ENCODE peak calls at places on chromosomes 1 and 21, in six cellular contexts. J, R, Z, W, T and N are unnamed samples. For H3K36me3, the result is how much of the 10 kb centered on the place peaks cover.

GRCh38 chr21:38990424-38990794 is 184.7 kb downstream of the ETS2 start:
- DNase-seq in J (no peak), R (no peak), Z (peak), W (no peak), T (no peak), N (no peak)

GRCh38 chr21:35840197-35840799 is 220.0 kb downstream of the SETD4 start:
- DNase-seq in J (no peak), R (peak), Z (peak), W (peak), T (peak), N (peak)

GRCh38 chr1:175168782-175169181 is 23.8 kb downstream of the KIAA0040 start:
- DNase-seq in J (no peak), R (no peak), Z (no peak), W (no peak), T (no peak), N (no peak)

GRCh38 chr1:83791821-83792437 is 207.0 kb downstream of the TTLL7 start:
- DNase-seq in J (no peak), R (no peak), Z (no peak), W (no peak), T (no peak), N (peak)

GRCh38 chr1:222798111-222798510 is 16.7 kb upstream of the DISP1 start:
- DNase-seq in J (no peak), R (no peak), Z (no peak), W (no peak), T (no peak), N (peak)

GRCh38 chr1:83901547-83902155 is 97.3 kb downstream of the TTLL7 start:
- DNase-seq in J (no peak), R (no peak), Z (no peak), W (no peak), T (no peak), N (peak)

GRCh38 chr1:156808186-156809030 is 8.2 kb downstream of the SH2D2A start:
- DNase-seq in J (no peak), R (no peak), Z (no peak), W (no peak), T (no peak), N (no peak)

GRCh38 chr1:65762081-65762862 is 30.4 kb upstream of the PDE4B start:
- DNase-seq in J (no peak), R (no peak), Z (no peak), W (no peak), T (no peak), N (no peak)

GRCh38 chr1:24737368-24738117 is 7.7 kb upstream of the CLIC4 start:
- DNase-seq in J (no peak), R (no peak), Z (no peak), W (no peak), T (no peak), N (no peak)

GRCh38 chr21:31945116-31945515 is 72.3 kb downstream of the HUNK start:
- DNase-seq in J (no peak), R (no peak), Z (no peak), W (no peak), T (no peak), N (no peak)

GRCh38 chr1:206736878-206737728 is 33.5 kb upstream of the IL19 start:
- DNase-seq in J (no peak), R (no peak), Z (no peak), W (no peak), T (no peak), N (no peak)

GRCh38 chr1:85581802-85582686 is 1.5 kb downstream of the CCN1 start:
- DNase-seq in J (peak), R (peak), Z (peak), W (peak), T (peak), N (peak)

GRCh38 chr1:243396876-243397275 is 141.0 kb downstream of the SDCCAG8 start:
- DNase-seq in J (no peak), R (no peak), Z (no peak), W (no peak), T (peak), N (no peak)

GRCh38 chr1:43531453-43531905 is 796 bp downstream of the PTPRF start:
- DNase-seq in J (no peak), R (peak), Z (peak), W (no peak), T (no peak), N (no peak)

GRCh38 chr1:223708001-223708359 is 4.4 kb upstream of the CAPN2 start:
- DNase-seq in J (no peak), R (no peak), Z (no peak), W (no peak), T (no peak), N (no peak)

GRCh38 chr21:41620982-41621381 is 113.0 kb upstream of the TMPRSS2 start:
- DNase-seq in J (no peak), R (no peak), Z (no peak), W (no peak), T (no peak), N (no peak)

GRCh38 chr1:71561729-71562128 is 480.9 kb upstream of the ZRANB2 start:
- DNase-seq in J (no peak), R (no peak), Z (no peak), W (no peak), T (no peak), N (peak)

GRCh38 chr1:58993403-58993802 is 209.6 kb upstream of the JUN start:
- DNase-seq in J (no peak), R (no peak), Z (no peak), W (no peak), T (no peak), N (no peak)

GRCh38 chr1:84997667-84998600 is 1.0 kb upstream of the MCOLN2 start:
- DNase-seq in J (no peak), R (no peak), Z (peak), W (no peak), T (no peak), N (peak)

GRCh38 chr1:172775598-172776570 is 117.0 kb downstream of the FASLG start:
- DNase-seq in J (no peak), R (no peak), Z (no peak), W (no peak), T (no peak), N (no peak)

GRCh38 chr1:6348511-6349191 is 44.9 kb downstream of the ACOT7 start:
- DNase-seq in J (peak), R (no peak), Z (no peak), W (peak), T (no peak), N (peak)

GRCh38 chr21:15192243-15192642 is 127.4 kb upstream of the NRIP1 start:
- DNase-seq in J (no peak), R (no peak), Z (no peak), W (no peak), T (peak), N (no peak)

GRCh38 chr1:153667439-153667838 is 3.4 kb downstream of the ILF2 start:
- DNase-seq in J (no peak), R (no peak), Z (no peak), W (no peak), T (no peak), N (no peak)
- H3K36me3 ChIP-seq in J (under half), R (under half), Z (half or more), W (under half), T (half or more), N (half or more)

DNA sequence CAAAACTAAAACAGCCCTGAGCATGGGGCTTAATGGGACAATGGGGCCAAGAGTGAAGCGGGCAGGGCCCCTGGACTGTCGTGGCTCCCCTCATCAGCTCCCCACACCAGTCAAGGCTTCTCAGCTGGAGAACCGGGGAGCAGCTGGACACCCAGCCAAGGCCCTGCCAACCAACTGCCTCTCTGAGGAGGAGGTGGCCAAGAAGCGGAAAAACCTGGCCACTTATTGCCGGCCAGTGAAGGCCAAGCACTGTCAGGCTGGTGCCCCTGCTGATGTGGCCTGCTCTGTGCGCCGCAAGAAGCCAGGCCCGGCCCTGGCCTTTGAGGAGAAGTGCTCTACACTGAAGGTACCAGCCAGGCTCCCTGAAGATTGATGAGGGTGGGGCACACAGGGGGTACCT is 2.5 kb upstream of the CYB561D1 start:
- DNase-seq in J (no peak), R (no peak), Z (no peak), W (no peak), T (no peak), N (no peak)
- H3K36me3 ChIP-seq in J (under half), R (under half), Z (under half), W (under half), T (under half), N (under half)

GRCh38 chr1:39046811-39047210 is 20.7 kb downstream of the NDUFS5 start:
- DNase-seq in J (no peak), R (no peak), Z (no peak), W (no peak), T (peak), N (no peak)

GRCh38 chr1:39047374-39048229 is 21.5 kb downstream of the NDUFS5 start:
- DNase-seq in J (peak), R (peak), Z (no peak), W (no peak), T (peak), N (peak)

GRCh38 chr1:39045231-39045630 is 19.1 kb downstream of the NDUFS5 start:
- DNase-seq in J (no peak), R (no peak), Z (no peak), W (no peak), T (no peak), N (no peak)

GRCh38 chr1:39043513-39043912 is 17.4 kb downstream of the NDUFS5 start:
- DNase-seq in J (no peak), R (no peak), Z (no peak), W (no peak), T (no peak), N (no peak)

GRCh38 chr1:39044762-39045161 is 18.6 kb downstream of the NDUFS5 start:
- DNase-seq in J (no peak), R (no peak), Z (no peak), W (no peak), T (no peak), N (no peak)
- H3K36me3 ChIP-seq in J (under half), R (under half), Z (under half), W (under half), T (half or more), N (under half)

GRCh38 chr1:15210651-15211390 is 36.2 kb upstream of the FHAD1 start:
- DNase-seq in J (peak), R (no peak), Z (no peak), W (no peak), T (no peak), N (no peak)
- H3K36me3 ChIP-seq in J (under half), R (under half), Z (under half), W (under half), T (under half), N (under half)

GRCh38 chr1:246659594-246660140 is 64.5 kb upstream of the SCCPDH start:
- DNase-seq in J (no peak), R (no peak), Z (no peak), W (no peak), T (no peak), N (no peak)
- H3K36me3 ChIP-seq in J (under half), R (under half), Z (under half), W (under half), T (half or more), N (under half)

DNA sequence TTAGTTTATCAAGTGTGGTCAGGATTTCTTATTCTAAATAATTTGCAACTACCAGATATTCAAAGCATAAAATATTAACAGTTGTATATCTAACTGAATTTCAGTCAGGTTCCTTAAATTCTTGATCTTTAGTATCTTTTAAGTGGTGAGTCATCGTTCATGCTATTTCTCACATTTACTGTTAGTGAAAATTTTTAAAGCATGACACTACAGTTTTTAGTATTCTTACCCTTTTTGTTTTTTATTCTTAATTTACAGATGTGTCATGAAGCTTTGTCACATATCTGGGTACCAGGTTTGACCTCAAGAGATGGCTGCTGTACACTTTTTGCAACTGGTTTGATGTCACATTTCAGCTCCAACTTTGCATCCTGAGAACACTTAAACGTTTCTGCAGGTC is 12.7 kb downstream of the AKIRIN1 start:
- DNase-seq in J (no peak), R (no peak), Z (no peak), W (no peak), T (no peak), N (peak)
- H3K36me3 ChIP-seq in J (under half), R (under half), Z (half or more), W (under half), T (half or more), N (half or more)

DNA sequence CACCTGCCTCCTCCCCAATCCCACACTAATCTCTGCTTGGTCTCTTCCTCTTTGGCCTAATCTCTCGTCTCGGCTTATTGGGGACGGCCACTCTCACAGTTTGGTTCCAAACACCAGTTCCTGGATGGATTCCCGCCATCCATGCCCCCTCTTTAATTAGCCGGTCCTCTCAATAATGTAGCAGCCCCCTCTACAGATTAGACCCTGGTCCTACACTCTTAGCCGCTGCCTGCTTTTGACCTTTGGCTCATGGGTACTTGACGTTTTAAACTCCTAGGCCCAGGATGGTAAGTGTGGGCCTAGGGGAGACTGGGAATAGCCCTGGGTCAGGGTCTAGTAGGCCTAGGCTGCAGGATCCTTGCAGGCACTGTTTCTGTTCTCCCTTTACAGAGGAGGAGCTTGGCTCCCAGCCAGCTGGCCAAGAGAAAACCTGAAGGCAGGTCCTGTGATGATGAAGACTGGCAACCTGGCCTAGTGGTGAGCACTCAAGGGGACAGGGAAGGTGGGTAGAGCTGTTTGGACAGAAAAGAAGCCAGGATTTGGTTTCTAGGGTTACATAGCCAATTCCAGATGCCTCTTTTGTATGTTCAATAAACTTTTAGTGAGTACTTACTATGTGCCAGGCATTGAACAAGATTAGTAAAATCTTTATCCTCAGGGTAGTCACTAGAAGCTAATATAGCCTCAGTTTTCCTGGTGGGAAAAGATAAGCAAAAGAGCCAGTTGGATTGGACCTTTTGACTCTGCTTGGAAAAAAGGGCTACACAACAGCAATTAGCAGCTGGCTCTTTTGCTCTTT is 758 bp downstream of the RAD54L start:
- DNase-seq in J (peak), R (peak), Z (peak), W (no peak), T (peak), N (no peak)
- H3K36me3 ChIP-seq in J (under half), R (under half), Z (under half), W (under half), T (under half), N (under half)

DNA sequence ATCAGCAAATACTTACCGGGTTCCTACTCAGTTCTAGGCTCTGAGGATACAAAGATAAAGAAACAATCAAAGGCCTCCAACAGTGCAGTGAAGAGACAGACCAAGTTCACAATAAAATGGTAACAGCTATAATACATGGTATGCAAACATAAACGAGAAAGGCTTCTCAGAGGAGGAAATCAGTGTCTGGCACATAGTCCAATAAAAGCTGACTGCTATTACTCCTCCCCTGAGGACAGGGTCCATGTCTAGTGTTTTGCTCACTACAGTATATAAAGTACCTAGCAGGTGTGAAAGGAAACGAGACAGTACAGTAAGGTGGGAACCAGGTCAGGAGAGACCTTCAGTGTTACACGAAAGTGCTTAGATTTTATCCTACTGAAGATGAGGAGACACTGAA is 4.3 kb downstream of the RBM34 start:
- DNase-seq in J (no peak), R (no peak), Z (no peak), W (no peak), T (no peak), N (no peak)
- H3K36me3 ChIP-seq in J (under half), R (under half), Z (half or more), W (under half), T (half or more), N (under half)